ENCODE peak calls at places on chromosome 22, in six cellular contexts. One of them, this sample, is unnamed.
A peak's percentile ranks its signal among the peaks of the same experiment; 100 is the strongest.

GRCh38 chr22:34380532-34380931 is 460.3 kb upstream of the LARGE1 start:
- DNase-seq in heart left ventricle: no peak
- DNase-seq in Peyer's patch: no peak
- DNase-seq in IMR-90: no peak
- DNase-seq in A549: no peak
- DNase-seq in sigmoid colon: no peak
- DNase-seq in this sample: no peak

GRCh38 chr22:42620084-42620483 is 5.4 kb upstream of the POLDIP3 start:
- DNase-seq in A549: no peak
- DNase-seq in IMR-90: no peak
- DNase-seq in heart left ventricle: no peak
- DNase-seq in sigmoid colon: no peak
- DNase-seq in Peyer's patch: no peak
- DNase-seq in this sample: no peak

GRCh38 chr22:43968614-43969013 is 13.4 kb downstream of the SAMM50 start:
- DNase-seq in IMR-90: no peak
- DNase-seq in sigmoid colon: peak; percentile 4
- DNase-seq in A549: no peak
- DNase-seq in Peyer's patch: no peak
- DNase-seq in heart left ventricle: no peak
- DNase-seq in this sample: no peak

GRCh38 chr22:44412136-44412731 is 85.8 kb downstream of the RTL6 start:
- DNase-seq in sigmoid colon: peak; percentile 56
- DNase-seq in IMR-90: no peak
- DNase-seq in Peyer's patch: no peak
- DNase-seq in A549: no peak
- DNase-seq in heart left ventricle: no peak
- DNase-seq in this sample: peak; percentile 73

GRCh38 chr22:50581031-50581949 is 1.4 kb downstream of the CHKB start:
- DNase-seq in IMR-90: no peak
- DNase-seq in A549: no peak
- DNase-seq in heart left ventricle: peak; percentile 26
- DNase-seq in sigmoid colon: no peak
- DNase-seq in Peyer's patch: no peak
- DNase-seq in this sample: no peak

GRCh38 chr22:43925433-43926348 is 2.1 kb downstream of the PNPLA3 start:
- DNase-seq in sigmoid colon: no peak
- DNase-seq in heart left ventricle: no peak
- DNase-seq in A549: no peak
- DNase-seq in Peyer's patch: peak; percentile 62
- DNase-seq in IMR-90: no peak
- DNase-seq in this sample: no peak

GRCh38 chr22:49310354-49310753 is 517.3 kb downstream of the BRD1 start:
- DNase-seq in sigmoid colon: peak; percentile 15
- DNase-seq in heart left ventricle: no peak
- DNase-seq in A549: no peak
- DNase-seq in Peyer's patch: peak; percentile 22
- DNase-seq in IMR-90: no peak
- DNase-seq in this sample: peak; percentile 34

GRCh38 chr22:26756675-26757293 is 99.4 kb downstream of the MIAT start:
- DNase-seq in IMR-90: peak; percentile 36
- DNase-seq in A549: no peak
- DNase-seq in heart left ventricle: peak; percentile 67
- DNase-seq in Peyer's patch: peak; percentile 64
- DNase-seq in sigmoid colon: peak; percentile 77
- DNase-seq in this sample: no peak

GRCh38 chr22:23065069-23065451 is 5.3 kb upstream of the GNAZ start:
- DNase-seq in heart left ventricle: no peak
- DNase-seq in A549: no peak
- DNase-seq in IMR-90: no peak
- DNase-seq in sigmoid colon: no peak
- DNase-seq in Peyer's patch: peak; percentile 14
- DNase-seq in this sample: no peak

DNA sequence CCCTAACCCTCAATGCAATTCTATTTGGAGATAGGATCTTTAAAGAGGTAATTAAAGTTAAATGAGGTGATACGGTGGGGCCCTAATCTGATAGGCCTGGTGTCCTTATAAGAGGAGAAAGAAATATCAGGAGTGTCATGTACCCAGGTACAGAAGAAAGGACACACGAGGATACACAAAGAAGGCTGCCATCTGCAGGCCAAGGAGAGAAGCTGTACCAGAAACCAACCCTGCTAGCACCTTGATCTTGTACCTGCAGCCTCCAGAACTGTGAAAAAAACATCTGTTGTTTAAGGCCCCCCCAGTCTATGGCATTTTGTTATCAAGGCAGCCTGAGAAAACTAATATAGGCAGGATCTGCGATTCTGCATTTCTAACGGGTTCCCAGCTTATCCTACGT is 44.2 kb downstream of the FBXO7 start:
- DNase-seq in Peyer's patch: no peak
- DNase-seq in heart left ventricle: no peak
- DNase-seq in IMR-90: no peak
- DNase-seq in A549: no peak
- DNase-seq in sigmoid colon: no peak
- DNase-seq in this sample: no peak
- TF ChIP-seq CTCF in Peyer's patch: no peak
- TF ChIP-seq CTCF in heart left ventricle: no peak
- TF ChIP-seq CTCF in IMR-90: no peak
- TF ChIP-seq CTCF in A549: peak; percentile 18
- TF ChIP-seq CTCF in sigmoid colon: no peak
- TF ChIP-seq CTCF in this sample: no peak

GRCh38 chr22:45895436-45896152 is 81.4 kb downstream of the WNT7B start:
- DNase-seq in sigmoid colon: no peak
- DNase-seq in heart left ventricle: peak; percentile 9
- DNase-seq in IMR-90: no peak
- DNase-seq in A549: no peak
- DNase-seq in Peyer's patch: no peak
- DNase-seq in this sample: no peak

GRCh38 chr22:45893516-45893915 is 83.4 kb downstream of the WNT7B start:
- DNase-seq in heart left ventricle: no peak
- DNase-seq in IMR-90: peak; percentile 72
- DNase-seq in sigmoid colon: no peak
- DNase-seq in A549: no peak
- DNase-seq in Peyer's patch: no peak
- DNase-seq in this sample: no peak

GRCh38 chr22:45896961-45897538 is 79.9 kb downstream of the WNT7B start:
- DNase-seq in sigmoid colon: no peak
- DNase-seq in heart left ventricle: peak; percentile 12
- DNase-seq in A549: no peak
- DNase-seq in Peyer's patch: no peak
- DNase-seq in IMR-90: no peak
- DNase-seq in this sample: no peak

GRCh38 chr22:45897736-45898135 is 79.2 kb downstream of the WNT7B start:
- DNase-seq in sigmoid colon: no peak
- DNase-seq in IMR-90: no peak
- DNase-seq in heart left ventricle: peak; percentile 10
- DNase-seq in Peyer's patch: no peak
- DNase-seq in A549: no peak
- DNase-seq in this sample: no peak

GRCh38 chr22:45896153-45896951 is 80.6 kb downstream of the WNT7B start:
- DNase-seq in sigmoid colon: no peak
- DNase-seq in heart left ventricle: peak; percentile 20
- DNase-seq in IMR-90: no peak
- DNase-seq in Peyer's patch: no peak
- DNase-seq in A549: no peak
- DNase-seq in this sample: no peak
- TF ChIP-seq POLR2A in sigmoid colon: no peak
- TF ChIP-seq POLR2A in heart left ventricle: no peak
- TF ChIP-seq POLR2A in IMR-90: no peak
- TF ChIP-seq POLR2A in Peyer's patch: no peak
- TF ChIP-seq POLR2A in A549: no peak
- TF ChIP-seq POLR2A in this sample: no peak

GRCh38 chr22:33124471-33124870 is 66.3 kb upstream of the SYN3 start:
- DNase-seq in IMR-90: no peak
- DNase-seq in sigmoid colon: no peak
- DNase-seq in A549: no peak
- DNase-seq in Peyer's patch: no peak
- DNase-seq in heart left ventricle: no peak
- DNase-seq in this sample: no peak

GRCh38 chr22:33130473-33130872 is 72.3 kb upstream of the SYN3 start:
- DNase-seq in heart left ventricle: no peak
- DNase-seq in Peyer's patch: no peak
- DNase-seq in A549: no peak
- DNase-seq in sigmoid colon: no peak
- DNase-seq in IMR-90: no peak
- DNase-seq in this sample: no peak

GRCh38 chr22:33129621-33130020 is 71.4 kb upstream of the SYN3 start:
- DNase-seq in A549: no peak
- DNase-seq in Peyer's patch: no peak
- DNase-seq in IMR-90: no peak
- DNase-seq in sigmoid colon: no peak
- DNase-seq in heart left ventricle: no peak
- DNase-seq in this sample: no peak

DNA sequence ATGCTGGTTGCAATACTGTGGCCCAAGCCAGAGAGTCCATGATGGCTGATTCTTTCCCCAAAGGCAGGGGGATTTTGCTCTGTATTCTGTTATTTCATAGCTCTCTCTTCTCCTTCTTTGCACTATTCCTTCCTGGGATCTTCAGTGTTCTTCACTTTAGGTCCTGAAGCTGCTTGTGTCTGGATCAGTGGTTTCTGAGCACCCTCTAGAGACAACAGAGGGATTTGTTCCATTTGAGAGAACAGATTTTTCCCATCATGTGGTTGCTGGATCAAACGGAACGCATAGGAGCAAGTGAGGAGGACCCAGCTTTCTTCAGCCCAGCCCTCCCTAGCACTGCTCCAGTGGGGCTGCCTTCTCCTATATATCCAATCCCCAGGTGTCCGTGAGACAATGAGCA is 68.7 kb upstream of the SYN3 start:
- DNase-seq in IMR-90: no peak
- DNase-seq in heart left ventricle: no peak
- DNase-seq in A549: no peak
- DNase-seq in sigmoid colon: no peak
- DNase-seq in Peyer's patch: no peak
- DNase-seq in this sample: no peak
- TF ChIP-seq CTCF in IMR-90: no peak
- TF ChIP-seq CTCF in heart left ventricle: no peak
- TF ChIP-seq CTCF in A549: peak; percentile 24
- TF ChIP-seq CTCF in sigmoid colon: no peak
- TF ChIP-seq CTCF in Peyer's patch: no peak
- TF ChIP-seq CTCF in this sample: no peak

DNA sequence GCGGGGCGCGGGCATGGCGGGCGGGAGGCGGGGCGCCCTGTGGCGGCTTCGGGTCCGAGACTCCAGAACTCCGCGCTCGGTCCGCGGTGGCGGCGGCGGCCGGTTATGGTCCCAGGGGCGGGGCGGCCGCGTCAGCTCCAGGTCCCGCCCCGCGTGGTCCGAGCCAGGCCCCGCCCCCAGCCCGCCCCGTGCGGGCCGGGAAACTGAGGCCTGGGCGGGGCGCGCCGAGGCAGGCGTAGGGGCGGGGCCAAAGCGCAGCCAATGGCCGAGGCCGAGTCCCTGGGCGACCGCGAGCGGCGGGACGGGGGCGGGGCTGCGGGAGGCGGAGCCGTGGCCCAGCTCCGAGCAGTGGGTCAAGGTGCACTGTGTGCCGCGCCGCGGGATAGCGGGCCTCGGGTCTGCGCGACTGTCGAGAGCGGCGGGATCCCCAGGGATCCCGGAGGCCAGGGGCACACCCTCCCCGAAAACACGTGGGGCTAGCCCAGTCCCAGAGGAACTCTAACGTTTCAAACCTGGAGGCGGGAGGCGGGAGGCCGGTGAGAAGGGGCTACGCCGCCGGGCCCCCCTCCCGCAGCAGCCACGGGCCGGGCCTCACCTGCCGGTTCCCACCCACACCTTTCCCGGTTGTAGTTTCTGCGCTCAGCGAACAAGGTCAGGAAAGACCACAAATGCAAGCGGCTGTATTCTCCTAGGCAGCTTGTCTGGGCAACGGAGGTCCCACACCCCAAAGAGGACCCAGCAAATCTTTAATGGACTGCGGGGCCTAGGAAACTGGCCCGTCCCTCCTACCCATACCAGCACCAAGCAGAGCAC is at the start of gene SLC25A1:
- DNase-seq in A549: peak; percentile 72
- DNase-seq in heart left ventricle: peak; percentile 93
- DNase-seq in sigmoid colon: peak; percentile 96
- DNase-seq in Peyer's patch: peak; percentile 97
- DNase-seq in IMR-90: peak; percentile 80
- DNase-seq in this sample: peak; percentile 83
- TF ChIP-seq POLR2A in A549: peak; percentile 59
- TF ChIP-seq POLR2A in heart left ventricle: no peak
- TF ChIP-seq POLR2A in sigmoid colon: no peak
- TF ChIP-seq POLR2A in Peyer's patch: peak; percentile 84
- TF ChIP-seq POLR2A in IMR-90: peak; percentile 56
- TF ChIP-seq POLR2A in this sample: no peak

DNA sequence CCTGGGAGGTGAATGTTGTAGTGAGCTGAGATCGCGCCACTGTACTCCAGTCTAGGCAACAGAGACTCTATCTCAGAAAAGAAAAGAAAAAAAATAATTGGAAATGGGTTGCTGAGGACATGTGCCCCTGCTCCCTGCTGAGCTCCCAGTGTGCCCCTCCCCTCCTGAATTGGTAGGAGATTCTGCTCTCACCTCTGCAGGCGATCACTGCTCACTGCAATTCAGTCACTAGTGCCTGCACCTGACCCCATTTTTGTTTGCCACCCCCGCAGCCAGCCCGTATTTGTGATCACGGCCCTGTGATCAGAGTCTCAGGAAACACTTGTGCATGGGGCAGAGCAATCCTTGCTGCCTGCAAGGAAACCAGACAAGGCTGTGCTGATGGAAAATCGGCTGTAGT is 16.3 kb upstream of the SEC14L3 start:
- DNase-seq in heart left ventricle: no peak
- DNase-seq in IMR-90: no peak
- DNase-seq in sigmoid colon: no peak
- DNase-seq in Peyer's patch: no peak
- DNase-seq in A549: no peak
- DNase-seq in this sample: no peak
- TF ChIP-seq CTCF in heart left ventricle: no peak
- TF ChIP-seq CTCF in IMR-90: no peak
- TF ChIP-seq CTCF in sigmoid colon: no peak
- TF ChIP-seq CTCF in Peyer's patch: no peak
- TF ChIP-seq CTCF in A549: no peak
- TF ChIP-seq CTCF in this sample: no peak